ENCODE peak calls at places on chromosomes 16 and 17, in eight cellular contexts. One of them, this sample, is unnamed.

GRCh38 chr17:17109896-17110295 is 67.6 kb downstream of the MPRIP start:
- DNase-seq in HCT116: no peak
- DNase-seq in GM12878: no peak
- DNase-seq in endothelial cell of umbilical vein: no peak
- DNase-seq in H1: no peak
- DNase-seq in K562: no peak
- DNase-seq in A549: peak; percentile 62
- DNase-seq in HepG2: no peak
- DNase-seq in this sample: no peak

GRCh38 chr17:41907633-41908539 is 10.9 kb downstream of the ACLY start:
- DNase-seq in HCT116: no peak
- DNase-seq in GM12878: no peak
- DNase-seq in endothelial cell of umbilical vein: no peak
- DNase-seq in H1: no peak
- DNase-seq in K562: no peak
- DNase-seq in A549: peak; percentile 98
- DNase-seq in HepG2: peak; percentile 97
- DNase-seq in this sample: no peak

GRCh38 chr16:30340621-30341020 is 14.5 kb downstream of the CD2BP2 start:
- DNase-seq in HCT116: no peak
- DNase-seq in GM12878: no peak
- DNase-seq in endothelial cell of umbilical vein: no peak
- DNase-seq in H1: no peak
- DNase-seq in K562: no peak
- DNase-seq in A549: no peak
- DNase-seq in HepG2: no peak
- DNase-seq in this sample: no peak

GRCh38 chr16:69107311-69107962 is 2.0 kb downstream of the HAS3 start:
- DNase-seq in HCT116: no peak
- DNase-seq in GM12878: no peak
- DNase-seq in endothelial cell of umbilical vein: peak; percentile 22
- DNase-seq in H1: peak; percentile 76
- DNase-seq in K562: no peak
- DNase-seq in A549: peak; percentile 25
- DNase-seq in HepG2: no peak
- DNase-seq in this sample: no peak

GRCh38 chr17:28563475-28563874 is 7.8 kb downstream of the PIGS start:
- DNase-seq in HCT116: no peak
- DNase-seq in GM12878: no peak
- DNase-seq in endothelial cell of umbilical vein: peak; percentile 38
- DNase-seq in H1: no peak
- DNase-seq in K562: no peak
- DNase-seq in A549: peak; percentile 60
- DNase-seq in HepG2: peak; percentile 73
- DNase-seq in this sample: no peak

GRCh38 chr16:67543036-67543435 is 14.4 kb downstream of the RIPOR1 start:
- DNase-seq in HCT116: no peak
- DNase-seq in GM12878: no peak
- DNase-seq in endothelial cell of umbilical vein: no peak
- DNase-seq in H1: no peak
- DNase-seq in K562: no peak
- DNase-seq in A549: no peak
- DNase-seq in HepG2: no peak
- DNase-seq in this sample: no peak

GRCh38 chr17:49361129-49361901 is 735 bp downstream of the ZNF652 start:
- DNase-seq in HCT116: no peak
- DNase-seq in GM12878: peak; percentile 48
- DNase-seq in endothelial cell of umbilical vein: peak; percentile 67
- DNase-seq in H1: peak; percentile 68
- DNase-seq in K562: peak; percentile 71
- DNase-seq in A549: peak; percentile 47
- DNase-seq in HepG2: peak; percentile 62
- DNase-seq in this sample: peak; percentile 97

GRCh38 chr17:44878627-44879221 is 20.5 kb downstream of the EFTUD2 start:
- DNase-seq in HCT116: peak; percentile 6
- DNase-seq in GM12878: no peak
- DNase-seq in endothelial cell of umbilical vein: peak; percentile 49
- DNase-seq in H1: no peak
- DNase-seq in K562: peak; percentile 45
- DNase-seq in A549: peak; percentile 45
- DNase-seq in HepG2: peak; percentile 37
- DNase-seq in this sample: peak; percentile 46

GRCh38 chr16:15055141-15056053 is 477 bp downstream of the NTAN1 start:
- DNase-seq in HCT116: no peak
- DNase-seq in GM12878: no peak
- DNase-seq in endothelial cell of umbilical vein: peak; percentile 52
- DNase-seq in H1: peak; percentile 85
- DNase-seq in K562: peak; percentile 27
- DNase-seq in A549: peak; percentile 19
- DNase-seq in HepG2: peak; percentile 34
- DNase-seq in this sample: peak; percentile 78

GRCh38 chr17:50079334-50080095 is 15.6 kb upstream of the PDK2 start:
- DNase-seq in HCT116: peak; percentile 65
- DNase-seq in GM12878: no peak
- DNase-seq in endothelial cell of umbilical vein: peak; percentile 17
- DNase-seq in H1: peak; percentile 91
- DNase-seq in K562: peak; percentile 76
- DNase-seq in A549: peak; percentile 87
- DNase-seq in HepG2: peak; percentile 75
- DNase-seq in this sample: peak; percentile 68

GRCh38 chr16:17607075-17607509 is 136.3 kb upstream of the XYLT1 start:
- DNase-seq in HCT116: no peak
- DNase-seq in GM12878: no peak
- DNase-seq in endothelial cell of umbilical vein: no peak
- DNase-seq in H1: no peak
- DNase-seq in K562: no peak
- DNase-seq in A549: no peak
- DNase-seq in HepG2: no peak
- DNase-seq in this sample: no peak

GRCh38 chr17:4584125-4584834 is at the start of gene SMTNL2:
- DNase-seq in HCT116: no peak
- DNase-seq in GM12878: no peak
- DNase-seq in endothelial cell of umbilical vein: no peak
- DNase-seq in H1: no peak
- DNase-seq in K562: no peak
- DNase-seq in A549: no peak
- DNase-seq in HepG2: no peak
- DNase-seq in this sample: no peak
- TF ChIP-seq POLR2A in HCT116: no peak
- TF ChIP-seq POLR2A in GM12878: no peak
- TF ChIP-seq POLR2A in endothelial cell of umbilical vein: no peak
- TF ChIP-seq POLR2A in H1: no peak
- TF ChIP-seq POLR2A in K562: no peak
- TF ChIP-seq POLR2A in A549: peak; percentile 24
- TF ChIP-seq POLR2A in HepG2: no peak
- TF ChIP-seq POLR2A in this sample: no peak

GRCh38 chr16:89411335-89411850 is 79.0 kb downstream of the ANKRD11 start:
- DNase-seq in HCT116: no peak
- DNase-seq in GM12878: no peak
- DNase-seq in endothelial cell of umbilical vein: no peak
- DNase-seq in H1: no peak
- DNase-seq in K562: no peak
- DNase-seq in A549: no peak
- DNase-seq in HepG2: no peak
- DNase-seq in this sample: no peak
- TF ChIP-seq MAX in HCT116: no peak
- TF ChIP-seq MAX in GM12878: no peak
- TF ChIP-seq MAX in endothelial cell of umbilical vein: no peak
- TF ChIP-seq MAX in H1: no peak
- TF ChIP-seq MAX in K562: no peak
- TF ChIP-seq MAX in A549: no peak
- TF ChIP-seq MAX in HepG2: no peak
- TF ChIP-seq MAX in this sample: no peak

DNA sequence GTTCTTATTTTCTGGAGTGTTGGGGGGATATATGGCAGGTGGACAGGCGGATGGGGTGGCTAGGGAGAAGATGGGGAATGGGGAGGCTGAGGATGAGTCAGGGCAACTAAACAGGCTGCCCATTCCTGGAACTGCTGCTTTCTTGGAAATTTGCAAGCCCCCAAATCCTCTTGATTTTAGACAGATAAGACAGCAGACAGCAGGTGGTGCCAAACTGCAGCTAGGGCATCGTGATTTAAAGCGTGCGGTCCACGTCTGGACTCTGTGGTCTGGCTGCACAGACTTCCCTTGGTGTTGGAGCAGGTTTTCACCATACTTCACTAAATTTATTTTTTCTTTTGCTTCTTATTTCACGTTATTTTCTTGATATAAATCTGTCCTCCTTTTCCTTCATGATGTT is 10.9 kb upstream of the KRT24 start:
- DNase-seq in HCT116: no peak
- DNase-seq in GM12878: no peak
- DNase-seq in endothelial cell of umbilical vein: no peak
- DNase-seq in H1: no peak
- DNase-seq in K562: no peak
- DNase-seq in A549: peak; percentile 33
- DNase-seq in HepG2: no peak
- DNase-seq in this sample: peak; percentile 8
- TF ChIP-seq CTCF in HCT116: no peak
- TF ChIP-seq CTCF in GM12878: peak; percentile 5
- TF ChIP-seq CTCF in endothelial cell of umbilical vein: no peak
- TF ChIP-seq CTCF in H1: no peak
- TF ChIP-seq CTCF in K562: no peak
- TF ChIP-seq CTCF in A549: no peak
- TF ChIP-seq CTCF in HepG2: no peak
- TF ChIP-seq CTCF in this sample: no peak

GRCh38 chr16:4350787-4351659 is at the start of gene PAM16:
- DNase-seq in HCT116: peak; percentile 87
- DNase-seq in GM12878: peak; percentile 88
- DNase-seq in endothelial cell of umbilical vein: peak; percentile 93
- DNase-seq in H1: peak; percentile 100
- DNase-seq in K562: peak; percentile 96
- DNase-seq in A549: peak; percentile 95
- DNase-seq in HepG2: peak; percentile 89
- DNase-seq in this sample: peak; percentile 96
- TF ChIP-seq POLR2A in HCT116: peak; percentile 47
- TF ChIP-seq POLR2A in GM12878: peak; percentile 88
- TF ChIP-seq POLR2A in endothelial cell of umbilical vein: peak; percentile 45
- TF ChIP-seq POLR2A in H1: no peak
- TF ChIP-seq POLR2A in K562: peak; percentile 67
- TF ChIP-seq POLR2A in A549: peak; percentile 55
- TF ChIP-seq POLR2A in HepG2: peak; percentile 66
- TF ChIP-seq POLR2A in this sample: peak; percentile 61

GRCh38 chr16:19888834-19889233 is 4.2 kb upstream of the GPRC5B start:
- DNase-seq in HCT116: no peak
- DNase-seq in GM12878: no peak
- DNase-seq in endothelial cell of umbilical vein: no peak
- DNase-seq in H1: no peak
- DNase-seq in K562: no peak
- DNase-seq in A549: no peak
- DNase-seq in HepG2: no peak
- DNase-seq in this sample: no peak
- TF ChIP-seq MAX in HCT116: no peak
- TF ChIP-seq MAX in GM12878: no peak
- TF ChIP-seq MAX in endothelial cell of umbilical vein: no peak
- TF ChIP-seq MAX in H1: no peak
- TF ChIP-seq MAX in K562: no peak
- TF ChIP-seq MAX in A549: no peak
- TF ChIP-seq MAX in HepG2: no peak
- TF ChIP-seq MAX in this sample: no peak

DNA sequence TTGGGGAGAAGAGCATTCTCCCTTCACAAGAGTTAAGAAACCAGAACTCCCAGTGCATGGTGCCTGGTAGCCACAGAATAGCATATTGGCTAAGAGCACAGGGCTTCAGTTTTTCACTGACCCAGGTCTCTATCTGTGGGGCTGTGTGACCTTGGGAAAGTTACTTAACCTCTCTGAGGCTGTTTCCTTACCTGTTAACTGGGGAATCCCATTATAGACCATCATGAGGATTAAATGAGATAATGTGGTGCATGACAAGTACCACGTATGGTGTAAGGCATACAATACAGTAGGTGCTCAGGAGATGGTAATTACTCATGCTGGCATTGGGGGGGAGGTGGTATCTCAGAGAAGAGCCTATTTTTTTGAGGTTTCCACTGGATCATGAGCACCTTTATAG is 33.6 kb downstream of the BEAN1 start:
- DNase-seq in HCT116: no peak
- DNase-seq in GM12878: no peak
- DNase-seq in endothelial cell of umbilical vein: no peak
- DNase-seq in H1: no peak
- DNase-seq in K562: no peak
- DNase-seq in A549: no peak
- DNase-seq in HepG2: no peak
- DNase-seq in this sample: no peak
- TF ChIP-seq CTCF in HCT116: no peak
- TF ChIP-seq CTCF in GM12878: no peak
- TF ChIP-seq CTCF in endothelial cell of umbilical vein: no peak
- TF ChIP-seq CTCF in H1: no peak
- TF ChIP-seq CTCF in K562: no peak
- TF ChIP-seq CTCF in A549: no peak
- TF ChIP-seq CTCF in HepG2: no peak
- TF ChIP-seq CTCF in this sample: no peak

This sample was measured in NB4.